ENCODE peak calls at places on chromosomes 13 and 19, in nine cellular contexts. E is fibroblast of lung, X is psoas muscle, F is astrocyte of the spinal cord, J is esophagus squamous epithelium, V is HFF-Myc, P is GM12865, Y is GM12878, M is astrocyte. I is an unnamed sample.

GRCh38 chr19:51712461-51713081 is 11.2 kb downstream of the HAS1 start:
- DNase-seq in E (peak), X (no peak), F (peak), J (no peak), V (no peak), P (peak), Y (no peak), M (no peak), I (no peak)

GRCh38 chr13:83878691-83879410 is 3.4 kb downstream of the SLITRK1 start:
- DNase-seq in E (no peak), X (no peak), F (no peak), J (no peak), V (no peak), P (no peak), Y (no peak), M (no peak), I (no peak)

GRCh38 chr19:917323-918151 is at the start of gene KISS1R:
- DNase-seq in E (no peak), X (no peak), F (no peak), J (no peak), V (no peak), P (peak), Y (no peak), M (no peak), I (no peak)

GRCh38 chr13:49560270-49561063 is 24.9 kb downstream of the RCBTB1 start:
- DNase-seq in E (peak), X (no peak), F (peak), J (no peak), V (no peak), P (no peak), Y (no peak), M (no peak), I (no peak)

GRCh38 chr19:58037927-58038687 is 4.3 kb downstream of the ZSCAN1 start:
- DNase-seq in E (no peak), X (no peak), F (no peak), J (no peak), V (no peak), P (no peak), Y (no peak), M (no peak), I (no peak)

GRCh38 chr13:31848621-31849020 is 109.3 kb downstream of the RXFP2 start:
- DNase-seq in E (no peak), X (no peak), F (no peak), J (no peak), V (no peak), P (no peak), Y (no peak), M (no peak), I (no peak)

GRCh38 chr13:38415233-38415632 is 65.6 kb downstream of the UFM1 start:
- DNase-seq in E (no peak), X (no peak), F (no peak), J (no peak), V (no peak), P (peak), Y (peak), M (no peak), I (peak)

GRCh38 chr13:76856141-76856571 is 30.0 kb downstream of the KCTD12 start:
- DNase-seq in E (peak), X (no peak), F (peak), J (no peak), V (peak), P (peak), Y (no peak), M (peak), I (no peak)

GRCh38 chr19:48571378-48572162 is 19.6 kb downstream of the SULT2B1 start:
- DNase-seq in E (no peak), X (no peak), F (no peak), J (no peak), V (no peak), P (no peak), Y (no peak), M (no peak), I (no peak)

GRCh38 chr19:8515317-8515716 is 1.4 kb upstream of the ZNF414 start:
- DNase-seq in E (no peak), X (no peak), F (no peak), J (no peak), V (no peak), P (no peak), Y (no peak), M (no peak), I (no peak)

GRCh38 chr19:15448778-15449619 is 757 bp downstream of the WIZ start:
- DNase-seq in E (peak), X (no peak), F (no peak), J (no peak), V (no peak), P (peak), Y (no peak), M (no peak), I (no peak)

GRCh38 chr13:23959231-23959862 is 62.0 kb upstream of the C1QTNF9B start:
- DNase-seq in E (no peak), X (no peak), F (peak), J (no peak), V (no peak), P (no peak), Y (no peak), M (peak), I (no peak)

GRCh38 chr13:107834268-107834667 is 381.1 kb downstream of the LIG4 start:
- DNase-seq in E (no peak), X (no peak), F (peak), J (no peak), V (no peak), P (no peak), Y (no peak), M (peak), I (no peak)

GRCh38 chr19:737591-738093 is 13.3 kb upstream of the MISP start:
- DNase-seq in E (peak), X (peak), F (no peak), J (no peak), V (no peak), P (peak), Y (no peak), M (no peak), I (no peak)

GRCh38 chr13:41588899-41589298 is 131.5 kb downstream of the RGCC start:
- DNase-seq in E (peak), X (no peak), F (peak), J (no peak), V (peak), P (no peak), Y (no peak), M (peak), I (no peak)

GRCh38 chr13:74067818-74068217 is 66.4 kb downstream of the KLF12 start:
- DNase-seq in E (no peak), X (no peak), F (no peak), J (no peak), V (no peak), P (no peak), Y (no peak), M (peak), I (no peak)

GRCh38 chr19:38917516-38917915 is 5.5 kb upstream of the CCER2 start:
- DNase-seq in E (no peak), X (no peak), F (no peak), J (no peak), V (no peak), P (no peak), Y (no peak), M (no peak), I (no peak)

GRCh38 chr19:461664-462551 is 1.1 kb upstream of the SHC2 start:
- DNase-seq in E (no peak), X (no peak), F (no peak), J (no peak), V (no peak), P (no peak), Y (no peak), M (no peak), I (no peak)

GRCh38 chr19:18856385-18857126 is 24.8 kb downstream of the UPF1 start:
- DNase-seq in E (peak), X (peak), F (no peak), J (no peak), V (no peak), P (no peak), Y (no peak), M (no peak), I (no peak)

GRCh38 chr19:54024660-54025059 is 33.2 kb downstream of the CACNG6 start:
- DNase-seq in E (no peak), X (no peak), F (no peak), J (no peak), V (no peak), P (no peak), Y (no peak), M (no peak), I (no peak)

GRCh38 chr19:15177269-15178116 is 23.3 kb downstream of the NOTCH3 start:
- DNase-seq in E (peak), X (peak), F (peak), J (no peak), V (peak), P (peak), Y (peak), M (no peak), I (no peak)

GRCh38 chr19:39351537-39352037 is 9.4 kb downstream of the SAMD4B start:
- DNase-seq in E (peak), X (no peak), F (peak), J (no peak), V (no peak), P (peak), Y (peak), M (no peak), I (peak)

GRCh38 chr19:3785464-3785937 is 680 bp downstream of the MATK start:
- DNase-seq in E (no peak), X (no peak), F (no peak), J (no peak), V (no peak), P (no peak), Y (no peak), M (no peak), I (no peak)

GRCh38 chr13:100059827-100060226 is 29.1 kb upstream of the PCCA start:
- DNase-seq in E (no peak), X (no peak), F (no peak), J (no peak), V (no peak), P (no peak), Y (no peak), M (no peak), I (no peak)

GRCh38 chr13:43792456-43792855 is 5.7 kb upstream of the ENOX1 start:
- DNase-seq in E (peak), X (no peak), F (peak), J (no peak), V (no peak), P (no peak), Y (no peak), M (peak), I (no peak)

GRCh38 chr13:20442370-20442769 is 83.3 kb downstream of the CRYL1 start:
- DNase-seq in E (no peak), X (no peak), F (no peak), J (no peak), V (no peak), P (no peak), Y (no peak), M (no peak), I (no peak)

GRCh38 chr19:48681127-48681470 is 8.3 kb upstream of the NTN5 start:
- DNase-seq in E (peak), X (no peak), F (peak), J (no peak), V (no peak), P (peak), Y (no peak), M (peak), I (no peak)

GRCh38 chr13:43963726-43964125 is 84.0 kb downstream of the LACC1 start:
- DNase-seq in E (no peak), X (no peak), F (no peak), J (no peak), V (no peak), P (peak), Y (no peak), M (no peak), I (no peak)

GRCh38 chr19:49749055-49749716 is 13.9 kb downstream of the TSKS start:
- DNase-seq in E (peak), X (no peak), F (peak), J (no peak), V (no peak), P (no peak), Y (no peak), M (no peak), I (no peak)

GRCh38 chr19:19341026-19341425 is 20.4 kb downstream of the MAU2 start:
- DNase-seq in E (no peak), X (no peak), F (no peak), J (no peak), V (no peak), P (no peak), Y (no peak), M (no peak), I (no peak)

GRCh38 chr19:10899171-10899653 is 27.9 kb downstream of the CARM1 start:
- DNase-seq in E (no peak), X (peak), F (no peak), J (no peak), V (no peak), P (no peak), Y (no peak), M (no peak), I (no peak)

GRCh38 chr13:44618326-44618725 is 42.2 kb upstream of the TSC22D1 start:
- DNase-seq in E (peak), X (no peak), F (peak), J (no peak), V (no peak), P (no peak), Y (no peak), M (peak), I (no peak)

GRCh38 chr13:50979187-50979586 is 69.6 kb downstream of the RNASEH2B start:
- DNase-seq in E (peak), X (no peak), F (no peak), J (no peak), V (no peak), P (no peak), Y (no peak), M (no peak), I (no peak)

GRCh38 chr13:97328222-97328790 is 105.7 kb upstream of the RAP2A start:
- DNase-seq in E (peak), X (no peak), F (peak), J (no peak), V (peak), P (no peak), Y (no peak), M (peak), I (no peak)

GRCh38 chr13:60369242-60369641 is 27.8 kb upstream of the TDRD3 start:
- DNase-seq in E (no peak), X (no peak), F (no peak), J (no peak), V (no peak), P (no peak), Y (no peak), M (no peak), I (no peak)

GRCh38 chr19:48654299-48655059 is 8.5 kb upstream of the CA11 start:
- DNase-seq in E (peak), X (no peak), F (peak), J (no peak), V (peak), P (no peak), Y (no peak), M (no peak), I (no peak)

GRCh38 chr19:7266832-7267231 is 27.4 kb downstream of the INSR start:
- DNase-seq in E (no peak), X (no peak), F (no peak), J (no peak), V (no peak), P (no peak), Y (no peak), M (no peak), I (no peak)

GRCh38 chr19:11414544-11414943 is 4.6 kb downstream of the RGL3 start:
- DNase-seq in E (no peak), X (no peak), F (no peak), J (no peak), V (peak), P (no peak), Y (no peak), M (no peak), I (no peak)

GRCh38 chr13:19845758-19846157 is 17.7 kb downstream of the ZMYM5 start:
- DNase-seq in E (peak), X (no peak), F (peak), J (no peak), V (peak), P (no peak), Y (no peak), M (peak), I (no peak)

GRCh38 chr19:44072543-44073401 is 813 bp downstream of the ZNF284 start:
- DNase-seq in E (no peak), X (no peak), F (no peak), J (no peak), V (no peak), P (no peak), Y (no peak), M (no peak), I (no peak)

GRCh38 chr19:44066305-44066704 is 5.7 kb upstream of the ZNF284 start:
- DNase-seq in E (no peak), X (no peak), F (no peak), J (no peak), V (no peak), P (no peak), Y (no peak), M (no peak), I (no peak)

GRCh38 chr19:44071824-44072542 is at the start of gene ZNF284:
- DNase-seq in E (peak), X (peak), F (peak), J (peak), V (peak), P (peak), Y (peak), M (peak), I (peak)

GRCh38 chr19:44069415-44069814 is 2.5 kb upstream of the ZNF284 start:
- DNase-seq in E (no peak), X (no peak), F (no peak), J (no peak), V (no peak), P (no peak), Y (no peak), M (no peak), I (no peak)
- TF ChIP-seq CTCF in E (no peak), X (no peak), F (no peak), J (no peak), V (no peak), P (no peak), Y (no peak), M (no peak), I (no peak)

GRCh38 chr19:45899253-45899652 is 3.2 kb downstream of the MYPOP start:
- DNase-seq in E (no peak), X (no peak), F (no peak), J (no peak), V (no peak), P (no peak), Y (no peak), M (no peak), I (no peak)

GRCh38 chr19:45890877-45891276 is 4.9 kb upstream of the IRF2BP1 start:
- DNase-seq in E (no peak), X (no peak), F (no peak), J (no peak), V (no peak), P (no peak), Y (no peak), M (no peak), I (no peak)

GRCh38 chr19:45897413-45897812 is 5.0 kb downstream of the MYPOP start:
- DNase-seq in E (no peak), X (no peak), F (no peak), J (no peak), V (no peak), P (no peak), Y (no peak), M (no peak), I (no peak)

GRCh38 chr19:45899919-45900589 is 2.4 kb downstream of the MYPOP start:
- DNase-seq in E (no peak), X (no peak), F (no peak), J (no peak), V (no peak), P (no peak), Y (no peak), M (no peak), I (no peak)

DNA sequence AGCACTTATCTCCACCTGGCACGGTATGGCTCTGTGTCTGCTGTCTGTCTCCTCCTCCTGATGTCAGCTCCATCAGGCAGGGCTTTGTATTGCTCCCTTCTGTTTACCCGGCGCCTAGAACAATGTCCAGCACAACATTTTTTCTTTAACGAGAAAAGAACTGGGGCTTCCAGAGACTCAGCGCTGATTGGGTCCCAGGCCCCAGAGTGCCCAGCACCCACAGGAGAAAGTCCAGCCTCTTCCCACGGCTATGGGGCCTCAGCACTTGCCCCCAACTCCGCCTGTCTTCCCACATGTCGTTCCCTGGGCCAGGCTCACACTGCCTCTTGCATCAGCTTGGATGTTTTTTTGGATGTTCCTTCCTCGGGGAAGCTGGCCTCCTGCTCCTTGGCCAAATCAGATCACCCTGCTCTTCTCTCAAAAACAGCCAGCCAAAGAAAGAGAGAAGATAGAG is 6.9 kb downstream of the MYPOP start:
- DNase-seq in E (no peak), X (no peak), F (no peak), J (no peak), V (no peak), P (no peak), Y (no peak), M (no peak), I (no peak)
- H3K4me3 ChIP-seq in E (no peak), X (no peak), F (no peak), J (no peak), V (no peak), P (no peak), Y (no peak), M (no peak), I (no peak)

GRCh38 chr19:34430738-34431625 is 2.8 kb downstream of the UBA2 start:
- DNase-seq in E (peak), X (no peak), F (peak), J (no peak), V (peak), P (peak), Y (no peak), M (peak), I (peak)
- TF ChIP-seq CTCF in E (peak), X (peak), F (peak), J (peak), V (peak), P (peak), Y (peak), M (peak), I (peak)

GRCh38 chr13:94661396-94661795 is 50.9 kb downstream of the SOX21 start:
- DNase-seq in E (no peak), X (no peak), F (no peak), J (no peak), V (no peak), P (no peak), Y (no peak), M (no peak), I (no peak)

GRCh38 chr13:94664889-94665288 is 47.5 kb downstream of the SOX21 start:
- DNase-seq in E (no peak), X (no peak), F (no peak), J (no peak), V (no peak), P (no peak), Y (no peak), M (no peak), I (no peak)

GRCh38 chr13:94658926-94659649 is 53.3 kb downstream of the SOX21 start:
- DNase-seq in E (no peak), X (no peak), F (no peak), J (no peak), V (no peak), P (no peak), Y (no peak), M (no peak), I (no peak)

GRCh38 chr13:94660695-94661324 is 51.5 kb downstream of the SOX21 start:
- DNase-seq in E (peak), X (no peak), F (peak), J (no peak), V (no peak), P (peak), Y (no peak), M (peak), I (no peak)

DNA sequence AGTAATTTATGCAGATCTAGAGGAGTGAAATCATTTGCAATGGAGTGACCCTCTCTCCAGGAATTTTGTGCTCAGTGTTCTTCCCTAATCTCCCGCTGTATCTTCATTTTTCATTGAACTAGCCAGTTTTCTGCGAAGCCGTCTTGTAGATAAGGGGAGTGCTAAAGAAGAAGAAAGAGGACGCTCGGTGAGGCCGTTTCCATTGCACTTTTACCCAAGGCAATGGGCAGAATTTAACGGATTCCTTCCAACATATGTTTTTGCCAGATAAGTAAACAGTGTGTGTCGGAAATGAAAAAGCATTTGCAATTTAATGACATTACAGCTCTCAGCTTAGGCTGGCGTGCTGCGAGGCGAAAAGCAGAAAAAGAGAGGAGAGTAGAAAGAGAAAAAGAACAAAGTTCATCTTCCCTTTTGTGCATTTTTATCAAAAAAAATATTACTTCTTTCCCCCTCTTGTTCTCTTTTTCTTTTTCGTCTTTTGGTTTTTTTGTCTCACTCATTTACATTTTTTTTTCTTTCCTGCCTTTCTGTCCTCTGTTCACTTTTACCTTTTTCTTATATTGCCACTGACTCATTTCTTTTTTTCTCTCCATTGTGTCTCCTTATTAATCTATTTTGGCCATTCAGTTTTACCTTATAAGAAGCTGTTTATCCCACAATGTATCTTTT is 49.9 kb downstream of the SOX21 start:
- DNase-seq in E (peak), X (no peak), F (no peak), J (no peak), V (no peak), P (no peak), Y (no peak), M (no peak), I (no peak)
- H3K4me3 ChIP-seq in E (no peak), X (no peak), F (no peak), J (no peak), V (no peak), P (no peak), Y (no peak), M (no peak), I (no peak)

I was measured in GM12864.